ENCODE peak calls at places on chromosome 14, in five cellular contexts. L is GM12865; G is mesothelial cell of epicardium; V is CD8-positive, alpha-beta T cell; O is fibroblast of pulmonary artery. R is an unnamed sample.

GRCh38 chr14:98622208-98623051 is 649.6 kb downstream of the BCL11B start:
- DNase-seq in L (no peak), G (no peak), V (no peak), O (no peak), R (no peak)

GRCh38 chr14:54106802-54107377 is 150.3 kb upstream of the BMP4 start:
- DNase-seq in L (no peak), G (no peak), V (no peak), O (peak; percentile 63), R (no peak)

GRCh38 chr14:54127526-54127925 is 170.9 kb upstream of the BMP4 start:
- DNase-seq in L (no peak), G (no peak), V (no peak), O (peak; percentile 67), R (no peak)

GRCh38 chr14:49598182-49598478 is 610 bp upstream of the LRR1 start:
- DNase-seq in L (no peak), G (no peak), V (no peak), O (no peak), R (no peak)

GRCh38 chr14:46663382-46663781 is 11.8 kb upstream of the RPL10L start:
- DNase-seq in L (no peak), G (no peak), V (no peak), O (no peak), R (no peak)

GRCh38 chr14:24673534-24674203 is 39.7 kb upstream of the GZMB start:
- DNase-seq in L (peak; percentile 88), G (no peak), V (peak; percentile 28), O (no peak), R (no peak)

GRCh38 chr14:100747021-100747586 is 20.4 kb downstream of the DLK1 start:
- DNase-seq in L (no peak), G (no peak), V (no peak), O (peak; percentile 88), R (no peak)

GRCh38 chr14:30227871-30228270 is 300.2 kb upstream of the PRKD1 start:
- DNase-seq in L (no peak), G (no peak), V (no peak), O (peak; percentile 62), R (no peak)

GRCh38 chr14:46550836-46551235 is 100.7 kb downstream of the RPL10L start:
- DNase-seq in L (no peak), G (no peak), V (no peak), O (no peak), R (no peak)

GRCh38 chr14:25061923-25062321 is 12.0 kb upstream of the STXBP6 start:
- DNase-seq in L (no peak), G (no peak), V (no peak), O (no peak), R (no peak)

GRCh38 chr14:76153919-76154318 is 2.2 kb downstream of the GPATCH2L start:
- DNase-seq in L (no peak), G (no peak), V (no peak), O (no peak), R (no peak)

GRCh38 chr14:58882577-58883018 is 244.8 kb downstream of the DACT1 start:
- DNase-seq in L (no peak), G (no peak), V (no peak), O (peak; percentile 77), R (no peak)

GRCh38 chr14:37973031-37973908 is 234.4 kb upstream of the SSTR1 start:
- DNase-seq in L (no peak), G (no peak), V (no peak), O (no peak), R (no peak)

GRCh38 chr14:71005076-71005475 is 97.8 kb downstream of the PCNX1 start:
- DNase-seq in L (no peak), G (no peak), V (no peak), O (no peak), R (no peak)

GRCh38 chr14:58639842-58640484 is 2.2 kb downstream of the DACT1 start:
- DNase-seq in L (peak; percentile 59), G (no peak), V (no peak), O (peak; percentile 92), R (no peak)

GRCh38 chr14:53367631-53368030 is 214.5 kb upstream of the DDHD1 start:
- DNase-seq in L (no peak), G (no peak), V (no peak), O (peak; percentile 38), R (no peak)

GRCh38 chr14:65250162-65250495 is 147.8 kb upstream of the MAX start:
- DNase-seq in L (no peak), G (no peak), V (no peak), O (no peak), R (no peak)

GRCh38 chr14:24117179-24117578 is 2.4 kb upstream of the NRL start:
- DNase-seq in L (no peak), G (no peak), V (no peak), O (no peak), R (no peak)

GRCh38 chr14:64845878-64846277 is 33.8 kb downstream of the SPTB start:
- DNase-seq in L (no peak), G (no peak), V (no peak), O (no peak), R (no peak)

GRCh38 chr14:101459392-101459900 is 101.8 kb upstream of the DIO3 start:
- DNase-seq in L (no peak), G (no peak), V (no peak), O (no peak), R (no peak)

GRCh38 chr14:103563089-103563620 is 395 bp downstream of the COA8 start:
- DNase-seq in L (no peak), G (no peak), V (no peak), O (no peak), R (no peak)

GRCh38 chr14:38184132-38184531 is 23.6 kb upstream of the SSTR1 start:
- DNase-seq in L (no peak), G (no peak), V (no peak), O (no peak), R (no peak)

GRCh38 chr14:85527006-85527405 is 2.9 kb upstream of the FLRT2 start:
- DNase-seq in L (no peak), G (no peak), V (no peak), O (peak; percentile 50), R (no peak)

GRCh38 chr14:50021261-50021660 is 95.1 kb downstream of the VCPKMT start:
- DNase-seq in L (peak; percentile 72), G (no peak), V (no peak), O (no peak), R (no peak)

GRCh38 chr14:89000007-89000942 is 175.8 kb downstream of the TTC8 start:
- DNase-seq in L (peak; percentile 33), G (no peak), V (no peak), O (peak; percentile 97), R (no peak)

GRCh38 chr14:64444984-64445845 is 20.1 kb upstream of the AKAP5 start:
- DNase-seq in L (peak; percentile 92), G (no peak), V (no peak), O (peak; percentile 87), R (no peak)

GRCh38 chr14:101893759-101894158 is 70.6 kb upstream of the DYNC1H1 start:
- DNase-seq in L (no peak), G (no peak), V (no peak), O (no peak), R (no peak)

GRCh38 chr14:54478621-54479215 is 10.1 kb downstream of the GMFB start:
- DNase-seq in L (no peak), G (no peak), V (no peak), O (no peak), R (no peak)

GRCh38 chr14:98177551-98177950 is 1094.4 kb downstream of the BCL11B start:
- DNase-seq in L (peak; percentile 82), G (no peak), V (no peak), O (no peak), R (no peak)

GRCh38 chr14:99750746-99751450 is 42.3 kb upstream of the EML1 start:
- DNase-seq in L (no peak), G (no peak), V (no peak), O (no peak), R (no peak)

GRCh38 chr14:90276627-90277367 is 20.4 kb downstream of the PSMC1 start:
- DNase-seq in L (no peak), G (no peak), V (no peak), O (no peak), R (no peak)
- TF ChIP-seq CTCF in L (no peak), G (no peak), V (no peak), O (no peak), R (peak; percentile 10)

GRCh38 chr14:61404637-61405036 is 83.3 kb downstream of the PRKCH start:
- DNase-seq in L (no peak), G (no peak), V (no peak), O (no peak), R (no peak)
- TF ChIP-seq CTCF in L (no peak), G (no peak), V (no peak), O (no peak), R (no peak)

GRCh38 chr14:68929623-68930307 is 49.3 kb downstream of the ACTN1 start:
- DNase-seq in L (no peak), G (no peak), V (no peak), O (no peak), R (no peak)

GRCh38 chr14:68926236-68926635 is 52.9 kb downstream of the ACTN1 start:
- DNase-seq in L (no peak), G (no peak), V (no peak), O (peak; percentile 33), R (no peak)

GRCh38 chr14:68927089-68927488 is 52.0 kb downstream of the ACTN1 start:
- DNase-seq in L (no peak), G (no peak), V (no peak), O (no peak), R (no peak)

GRCh38 chr14:68928770-68929550 is 50.1 kb downstream of the ACTN1 start:
- DNase-seq in L (no peak), G (no peak), V (no peak), O (no peak), R (no peak)

GRCh38 chr14:68927956-68928675 is 51.0 kb downstream of the ACTN1 start:
- DNase-seq in L (no peak), G (no peak), V (no peak), O (no peak), R (no peak)
- TF ChIP-seq CTCF in L (no peak), G (no peak), V (no peak), O (no peak), R (no peak)

GRCh38 chr14:55840821-55841220 is 260.8 kb downstream of the KTN1 start:
- DNase-seq in L (no peak), G (no peak), V (no peak), O (no peak), R (no peak)

GRCh38 chr14:55841625-55842024 is 261.6 kb downstream of the KTN1 start:
- DNase-seq in L (no peak), G (no peak), V (no peak), O (no peak), R (no peak)

GRCh38 chr14:55846852-55847471 is 267.0 kb downstream of the KTN1 start:
- DNase-seq in L (peak; percentile 10), G (no peak), V (no peak), O (peak; percentile 49), R (no peak)

GRCh38 chr14:55845963-55846851 is 266.2 kb downstream of the KTN1 start:
- DNase-seq in L (no peak), G (no peak), V (no peak), O (no peak), R (no peak)

DNA sequence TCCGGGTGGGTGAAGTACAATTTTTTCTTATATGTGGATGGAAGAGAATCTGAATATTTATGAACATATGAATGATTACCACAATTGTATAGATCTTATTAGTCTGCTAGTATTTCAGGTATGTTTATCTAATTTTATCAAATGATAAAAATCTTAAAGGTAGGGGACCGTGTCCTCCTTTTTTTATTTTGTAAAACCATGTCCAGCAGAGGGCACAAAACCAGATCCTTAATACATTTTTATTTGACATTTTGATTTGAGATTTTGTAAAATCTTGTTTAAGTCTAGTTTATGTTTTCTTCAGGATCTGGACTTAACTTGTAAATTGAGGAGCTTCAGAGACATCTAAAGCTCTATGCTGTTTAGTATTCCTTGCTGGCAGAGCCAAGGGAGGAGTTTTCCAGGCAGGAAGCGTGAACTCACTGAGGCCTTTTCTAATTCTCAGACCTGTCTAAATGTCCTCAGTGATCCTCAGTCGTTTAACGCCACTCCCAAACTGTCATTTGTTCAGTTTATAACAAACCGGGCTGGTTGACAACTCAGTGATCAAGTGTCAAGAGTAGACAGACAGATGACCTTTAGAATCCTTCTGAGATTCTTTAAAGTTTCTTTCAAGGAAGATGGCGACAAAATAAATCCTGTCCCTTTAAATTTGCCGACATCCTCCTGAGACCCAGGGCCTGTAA is 263.9 kb downstream of the KTN1 start:
- DNase-seq in L (no peak), G (no peak), V (no peak), O (peak; percentile 33), R (no peak)
- TF ChIP-seq CTCF in L (no peak), G (no peak), V (no peak), O (peak; percentile 33), R (no peak)

R was measured in progenitor cell of endocrine pancreas.